ENCODE peak calls at places on chromosomes 4 and X, in six cellular contexts. J is fibroblast of lung; X is CD8-positive, alpha-beta T cell; C is PC-3; O is H1; W is left lung. B is an unnamed sample. For H3K4me1, the result is how much of the 10 kb centered on the place peaks cover.

GRCh38 chr4:148634476-148634875 is 192.3 kb upstream of the NR3C2 start:
- DNase-seq in J (no peak), X (no peak), C (peak), O (no peak), W (no peak), B (no peak)

GRCh38 chr4:182264139-182264752 is 21.0 kb downstream of the TENM3 start:
- DNase-seq in J (no peak), X (no peak), C (no peak), O (no peak), W (no peak), B (no peak)

GRCh38 chr4:150817017-150817416 is 198.1 kb downstream of the LRBA start:
- DNase-seq in J (no peak), X (no peak), C (no peak), O (no peak), W (no peak), B (no peak)

GRCh38 chr4:159298502-159298901 is 195.6 kb downstream of the RAPGEF2 start:
- DNase-seq in J (peak), X (no peak), C (no peak), O (no peak), W (no peak), B (no peak)

GRCh38 chrX:48958635-48959094 is 1.3 kb upstream of the OTUD5 start:
- DNase-seq in J (peak), X (no peak), C (peak), O (peak), W (no peak), B (no peak)

GRCh38 chr4:156111706-156112105 is 158.0 kb upstream of the CTSO start:
- DNase-seq in J (no peak), X (no peak), C (no peak), O (no peak), W (no peak), B (no peak)

GRCh38 chrX:118976599-118977340 is 2.4 kb downstream of the LONRF3 start:
- DNase-seq in J (no peak), X (no peak), C (peak), O (no peak), W (peak), B (peak)

GRCh38 chrX:153643431-153644351 is 3.3 kb upstream of the DUSP9 start:
- DNase-seq in J (no peak), X (no peak), C (peak), O (no peak), W (no peak), B (no peak)

GRCh38 chrX:134004038-134004437 is 18.6 kb upstream of the GPC3 start:
- DNase-seq in J (peak), X (no peak), C (peak), O (no peak), W (no peak), B (no peak)

GRCh38 chr4:86596802-86597201 is 2.7 kb downstream of the PTPN13 start:
- DNase-seq in J (peak), X (no peak), C (peak), O (no peak), W (no peak), B (no peak)

GRCh38 chr4:172674811-172675210 is 493.8 kb upstream of the GALNT7 start:
- DNase-seq in J (no peak), X (no peak), C (no peak), O (no peak), W (no peak), B (no peak)

GRCh38 chr4:168585168-168586091 is 88.6 kb downstream of the PALLD start:
- DNase-seq in J (peak), X (no peak), C (peak), O (peak), W (no peak), B (peak)

GRCh38 chrX:94057385-94057784 is 383.4 kb downstream of the FAM133A start:
- DNase-seq in J (no peak), X (no peak), C (peak), O (no peak), W (no peak), B (no peak)

GRCh38 chr4:107034091-107034698 is 1.9 kb downstream of the DKK2 start:
- DNase-seq in J (peak), X (no peak), C (no peak), O (peak), W (peak), B (no peak)

GRCh38 chrX:130896026-130896425 is 7.0 kb downstream of the ENOX2 start:
- DNase-seq in J (no peak), X (no peak), C (no peak), O (no peak), W (no peak), B (no peak)

GRCh38 chrX:125236955-125237354 is 82.7 kb upstream of the TEX13C start:
- DNase-seq in J (no peak), X (no peak), C (no peak), O (no peak), W (no peak), B (no peak)

GRCh38 chrX:55778322-55778721 is 60.8 kb downstream of the RRAGB start:
- DNase-seq in J (no peak), X (no peak), C (no peak), O (no peak), W (no peak), B (no peak)

GRCh38 chr4:13544556-13545393 is 467 bp upstream of the NKX3-2 start:
- DNase-seq in J (peak), X (no peak), C (peak), O (peak), W (peak), B (no peak)

GRCh38 chrX:18617351-18617750 is 54.6 kb downstream of the RS1 start:
- DNase-seq in J (peak), X (no peak), C (peak), O (no peak), W (no peak), B (no peak)

GRCh38 chrX:152958047-152958446 is 35.9 kb downstream of the PNMA5 start:
- DNase-seq in J (no peak), X (no peak), C (peak), O (no peak), W (no peak), B (no peak)

GRCh38 chrX:45807572-45808425 is 607.1 kb upstream of the DIPK2B start:
- DNase-seq in J (peak), X (no peak), C (no peak), O (no peak), W (no peak), B (no peak)

GRCh38 chrX:150731795-150732194 is 38.6 kb downstream of the MTMR1 start:
- DNase-seq in J (peak), X (no peak), C (peak), O (no peak), W (no peak), B (no peak)

GRCh38 chrX:150680974-150681373 is 12.2 kb upstream of the MTMR1 start:
- DNase-seq in J (peak), X (no peak), C (peak), O (no peak), W (no peak), B (no peak)

GRCh38 chrX:126165721-126166401 is at the start of gene DCAF12L2:
- DNase-seq in J (no peak), X (no peak), C (no peak), O (peak), W (peak), B (no peak)

GRCh38 chr4:2472187-2472586 is 3.3 kb downstream of the RNF4 start:
- DNase-seq in J (peak), X (no peak), C (no peak), O (no peak), W (no peak), B (no peak)

GRCh38 chr4:15654556-15655222 is 468 bp downstream of the FBXL5 start:
- DNase-seq in J (peak), X (peak), C (peak), O (no peak), W (peak), B (peak)

GRCh38 chrX:11670316-11670715 is 4.6 kb upstream of the ARHGAP6 start:
- DNase-seq in J (no peak), X (no peak), C (no peak), O (no peak), W (no peak), B (no peak)

GRCh38 chr4:38163216-38164006 is 203.2 kb downstream of the PTTG2 start:
- DNase-seq in J (peak), X (no peak), C (peak), O (no peak), W (no peak), B (no peak)

GRCh38 chr4:140423106-140423505 is 4.3 kb downstream of the CLGN start:
- DNase-seq in J (peak), X (no peak), C (peak), O (no peak), W (no peak), B (no peak)

DNA sequence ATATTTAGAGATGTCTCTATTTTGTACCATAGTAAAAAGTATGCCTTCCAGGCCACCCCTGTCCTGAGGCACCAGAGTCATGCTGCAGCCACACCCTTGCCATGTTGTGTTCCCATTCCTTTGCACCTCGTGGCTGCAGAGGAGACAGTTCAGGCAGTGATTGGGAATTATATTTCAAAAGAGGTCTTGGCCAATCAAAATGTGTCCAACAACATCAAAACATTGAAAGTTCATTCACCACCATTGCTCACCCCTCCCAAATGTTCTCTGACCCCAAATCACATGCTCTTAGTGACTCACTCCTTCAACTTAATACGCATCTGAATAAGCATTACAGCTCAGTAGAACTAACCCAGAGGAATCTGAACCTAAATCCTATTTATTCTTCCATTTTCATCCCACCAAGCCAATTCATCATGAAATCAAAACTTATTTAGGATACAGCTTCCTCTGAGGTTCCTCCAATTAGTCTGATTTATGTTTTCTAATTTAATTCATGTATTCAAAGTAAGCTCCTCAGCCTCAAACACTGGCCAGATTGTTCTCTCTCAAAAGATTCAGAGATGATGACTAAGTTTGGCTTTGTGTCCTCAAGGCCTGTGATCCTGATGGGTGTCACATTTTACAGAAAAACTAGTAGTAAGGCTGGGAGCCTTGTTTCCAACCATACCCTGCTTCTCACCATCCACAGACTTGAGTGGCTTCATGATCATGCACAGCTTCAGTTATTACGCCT is 323.2 kb upstream of the INTU start:
- DNase-seq in J (peak), X (no peak), C (no peak), O (no peak), W (no peak), B (no peak)
- H3K27ac ChIP-seq in J (no peak), X (no peak), C (no peak), O (no peak), W (no peak), B (peak)

GRCh38 chr4:64538219-64538618 is 129.0 kb upstream of the TECRL start:
- DNase-seq in J (no peak), X (no peak), C (peak), O (peak), W (no peak), B (no peak)

GRCh38 chr4:64533159-64533558 is 123.9 kb upstream of the TECRL start:
- DNase-seq in J (no peak), X (no peak), C (no peak), O (no peak), W (no peak), B (no peak)

GRCh38 chr4:64539234-64539849 is 130.1 kb upstream of the TECRL start:
- DNase-seq in J (peak), X (no peak), C (peak), O (no peak), W (no peak), B (no peak)

GRCh38 chr4:64533637-64534036 is 124.4 kb upstream of the TECRL start:
- DNase-seq in J (no peak), X (no peak), C (no peak), O (no peak), W (no peak), B (no peak)
- H3K4me1 ChIP-seq in J (under half), X (under half), C (under half), O (under half), W (under half), B (under half)

DNA sequence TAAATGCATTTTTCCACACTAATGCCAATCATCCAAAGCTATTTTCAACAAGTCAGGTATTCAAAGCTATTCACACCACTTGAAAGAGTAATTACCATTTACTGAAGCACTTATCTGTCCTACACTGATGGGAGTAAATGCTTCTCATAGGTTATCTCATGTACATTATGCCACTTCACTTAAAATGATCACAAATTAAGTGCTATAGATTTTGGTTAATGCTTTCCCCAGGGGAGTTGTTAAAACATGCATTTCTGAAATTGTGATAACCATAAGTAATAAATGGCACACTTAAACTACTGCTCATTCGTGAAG is 6.7 kb downstream of the PPM1K start:
- DNase-seq in J (no peak), X (no peak), C (no peak), O (no peak), W (no peak), B (no peak)
- H3K27ac ChIP-seq in J (no peak), X (no peak), C (no peak), O (no peak), W (no peak), B (no peak)

GRCh38 chr4:1136028-1136427 is 22.7 kb upstream of the RNF212 start:
- DNase-seq in J (peak), X (no peak), C (no peak), O (no peak), W (no peak), B (no peak)
- H3K4me1 ChIP-seq in J (under half), X (under half), C (under half), O (under half), W (under half), B (under half)

DNA sequence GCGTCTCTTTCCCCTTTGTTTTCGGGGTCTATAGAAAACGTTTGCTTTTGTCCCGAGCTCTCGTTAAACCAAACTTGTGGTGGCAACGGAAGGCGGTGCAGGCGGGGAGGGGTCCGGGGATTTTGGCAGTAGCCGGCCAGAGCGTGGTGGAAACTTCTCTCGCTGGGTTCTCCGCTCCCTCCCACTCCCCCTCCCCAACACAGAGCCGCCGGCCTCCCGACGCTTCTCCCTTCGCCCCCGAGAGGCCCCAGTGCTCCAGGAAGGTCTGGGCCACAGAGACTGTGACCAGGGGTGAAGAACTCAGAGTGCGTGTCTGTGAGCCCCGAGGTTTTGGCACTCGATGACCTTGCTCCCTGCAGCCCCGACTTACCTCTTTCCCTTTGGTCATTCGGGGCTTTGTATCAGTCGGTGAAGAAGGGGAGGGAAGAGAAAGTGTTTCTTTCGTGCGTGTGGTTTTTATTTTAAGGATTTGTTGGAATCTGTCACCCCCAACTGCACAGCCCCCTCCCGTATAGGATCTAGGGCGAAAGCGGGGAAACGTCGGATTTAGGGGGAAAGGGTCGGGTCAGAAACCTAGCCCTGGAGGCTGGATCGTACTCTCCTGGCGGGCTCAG is 9.0 kb upstream of the BCOR start:
- DNase-seq in J (no peak), X (no peak), C (no peak), O (no peak), W (no peak), B (no peak)
- H3K27ac ChIP-seq in J (peak), X (no peak), C (no peak), O (no peak), W (peak), B (peak)

GRCh38 chrX:13473666-13474516 is 95.5 kb upstream of the EGFL6 start:
- DNase-seq in J (peak), X (no peak), C (no peak), O (no peak), W (no peak), B (no peak)
- H3K4me1 ChIP-seq in J (under half), X (under half), C (under half), O (under half), W (under half), B (under half)

GRCh38 chrX:104428231-104428630 is 137.8 kb upstream of the IL1RAPL2 start:
- DNase-seq in J (no peak), X (no peak), C (peak), O (no peak), W (no peak), B (no peak)

GRCh38 chrX:104430720-104431119 is 135.3 kb upstream of the IL1RAPL2 start:
- DNase-seq in J (no peak), X (no peak), C (peak), O (no peak), W (no peak), B (no peak)

GRCh38 chrX:104435249-104435648 is 130.8 kb upstream of the IL1RAPL2 start:
- DNase-seq in J (no peak), X (no peak), C (no peak), O (no peak), W (no peak), B (no peak)

GRCh38 chrX:104427693-104428092 is 138.3 kb upstream of the IL1RAPL2 start:
- DNase-seq in J (no peak), X (no peak), C (no peak), O (no peak), W (no peak), B (no peak)

DNA sequence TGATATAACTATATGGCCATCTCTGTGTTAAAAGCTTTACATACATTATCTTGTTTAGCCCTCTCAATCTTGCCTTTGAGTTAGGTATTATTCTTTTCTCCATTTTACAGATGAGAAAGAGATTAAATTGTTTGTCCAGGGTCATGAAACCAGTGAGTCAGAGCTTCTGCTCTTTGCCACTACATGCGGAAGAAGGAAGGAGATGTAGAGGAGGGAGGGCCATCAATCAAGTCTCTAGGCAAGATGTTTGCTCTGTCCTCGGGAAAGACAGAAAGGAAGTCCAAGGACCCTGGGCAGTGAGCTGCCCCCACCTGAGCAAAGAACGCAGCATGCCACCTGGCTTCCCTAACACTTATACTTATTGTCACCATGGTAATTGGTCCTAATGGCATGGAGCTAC is 133.7 kb upstream of the IL1RAPL2 start:
- DNase-seq in J (no peak), X (no peak), C (peak), O (no peak), W (no peak), B (no peak)
- H3K27ac ChIP-seq in J (no peak), X (no peak), C (peak), O (no peak), W (no peak), B (no peak)

GRCh38 chr4:163335384-163335783 is 3.0 kb upstream of the NPY1R start:
- DNase-seq in J (no peak), X (no peak), C (no peak), O (no peak), W (no peak), B (no peak)

GRCh38 chr4:163331629-163332360 is 601 bp downstream of the NPY1R start:
- DNase-seq in J (peak), X (no peak), C (peak), O (peak), W (peak), B (no peak)

GRCh38 chr4:163332526-163333405 is at the start of gene NPY1R:
- DNase-seq in J (peak), X (no peak), C (peak), O (peak), W (peak), B (no peak)

DNA sequence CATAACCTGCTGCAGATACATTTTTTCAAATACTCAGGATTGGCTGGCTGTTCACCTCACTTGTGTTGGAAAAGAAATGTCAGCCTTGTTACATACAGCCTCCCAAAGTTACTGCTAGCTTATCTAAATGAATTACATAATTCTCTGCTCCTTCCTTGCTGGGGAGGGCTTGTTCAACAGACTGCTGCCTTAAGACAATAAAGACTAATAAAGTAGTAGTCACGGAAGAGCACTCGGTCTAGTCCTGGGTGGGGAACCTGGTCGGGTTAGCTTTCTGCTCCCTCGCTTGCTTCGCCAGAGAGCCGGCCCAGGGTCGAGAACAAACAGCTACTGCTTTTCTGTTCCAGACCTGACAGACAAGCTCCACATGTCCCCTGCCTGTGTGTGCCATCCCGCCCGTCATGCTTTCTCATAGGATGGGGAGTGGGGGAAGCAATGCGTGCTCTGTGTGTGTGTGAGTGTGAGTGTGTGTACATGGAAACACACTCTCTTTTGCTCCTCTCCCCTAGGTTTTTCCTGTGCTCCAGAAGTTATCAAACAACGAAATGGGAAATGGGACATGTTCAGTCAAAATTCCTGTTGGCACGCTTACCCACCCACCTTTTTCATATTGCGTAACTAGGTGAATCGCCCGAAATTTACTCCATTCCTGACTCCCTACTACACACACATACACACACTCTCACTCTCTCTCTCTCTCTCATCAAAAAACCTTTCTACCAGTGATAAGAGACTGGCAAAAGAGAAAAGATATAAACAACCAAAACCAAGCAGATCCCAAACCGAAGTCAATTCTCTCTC is 1.4 kb downstream of the NPY1R start:
- DNase-seq in J (no peak), X (no peak), C (no peak), O (no peak), W (peak), B (no peak)
- H3K4me1 ChIP-seq in J (under half), X (under half), C (under half), O (under half), W (under half), B (under half)

B was measured in vagina.